ENCODE peak calls at places on chromosomes 3 and 15, in six cellular contexts. E, S, L, A, Q and K are unnamed samples.

GRCh38 chr3:179766416-179767133 is 113.7 kb downstream of the USP13 start:
- DNase-seq in E (no peak), S (no peak), L (no peak), A (no peak), Q (no peak), K (no peak)

GRCh38 chr3:123949606-123950005 is 11.4 kb downstream of the CCDC14 start:
- DNase-seq in E (no peak), S (no peak), L (no peak), A (no peak), Q (no peak), K (no peak)

GRCh38 chr3:31008986-31009385 is 114.5 kb upstream of the GADL1 start:
- DNase-seq in E (no peak), S (no peak), L (no peak), A (no peak), Q (no peak), K (no peak)

GRCh38 chr3:9206287-9206686 is 43.2 kb downstream of the SRGAP3 start:
- DNase-seq in E (no peak), S (no peak), L (no peak), A (no peak), Q (no peak), K (no peak)

GRCh38 chr3:180161770-180162169 is 125.0 kb upstream of the PEX5L start:
- DNase-seq in E (no peak), S (no peak), L (no peak), A (no peak), Q (no peak), K (no peak)

GRCh38 chr15:87860743-87861142 is 395.8 kb downstream of the NTRK3 start:
- DNase-seq in E (no peak), S (no peak), L (no peak), A (no peak), Q (no peak), K (no peak)

GRCh38 chr3:10345911-10346310 is 25.0 kb upstream of the SEC13 start:
- DNase-seq in E (no peak), S (no peak), L (no peak), A (no peak), Q (no peak), K (no peak)

GRCh38 chr3:134372405-134373277 is 1.6 kb downstream of the AMOTL2 start:
- DNase-seq in E (no peak), S (no peak), L (peak; percentile 56), A (peak; percentile 33), Q (no peak), K (no peak)

GRCh38 chr3:69568458-69568857 is 170.8 kb upstream of the MITF start:
- DNase-seq in E (no peak), S (no peak), L (no peak), A (peak; percentile 80), Q (no peak), K (no peak)

GRCh38 chr15:68400066-68400456 is 31.9 kb downstream of the ITGA11 start:
- DNase-seq in E (no peak), S (no peak), L (no peak), A (no peak), Q (peak; percentile 86), K (no peak)

GRCh38 chr15:74584204-74584603 is 31.4 kb upstream of the CLK3 start:
- DNase-seq in E (no peak), S (no peak), L (no peak), A (no peak), Q (no peak), K (no peak)

GRCh38 chr3:7410782-7411181 is 549.9 kb downstream of the GRM7 start:
- DNase-seq in E (no peak), S (no peak), L (no peak), A (peak; percentile 3), Q (no peak), K (no peak)

GRCh38 chr3:7401418-7401817 is 540.5 kb downstream of the GRM7 start:
- DNase-seq in E (no peak), S (no peak), L (no peak), A (no peak), Q (no peak), K (no peak)

DNA sequence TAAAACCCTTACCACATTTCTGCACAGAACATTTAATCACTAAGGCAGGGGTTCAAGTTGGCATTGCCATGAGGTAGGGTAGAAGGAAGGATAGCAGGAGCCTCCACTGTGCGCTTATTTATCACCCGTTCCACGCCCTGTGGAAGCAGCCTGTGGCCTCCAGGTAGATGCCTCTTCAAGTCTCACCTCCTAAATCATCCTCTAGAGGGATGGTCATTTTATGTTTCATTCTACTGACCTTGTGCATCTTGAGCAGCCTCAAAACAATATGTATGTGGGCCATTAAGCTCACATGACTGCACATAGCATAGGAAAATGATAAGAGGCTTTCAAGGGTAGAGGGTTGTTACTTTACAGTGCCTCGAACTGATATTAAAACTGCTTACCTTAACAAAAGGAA is 546.2 kb downstream of the GRM7 start:
- DNase-seq in E (no peak), S (no peak), L (no peak), A (no peak), Q (peak; percentile 7), K (no peak)
- TF ChIP-seq CTCF in E (no peak), S (no peak), L (no peak), A (no peak), Q (no peak), K (no peak)

DNA sequence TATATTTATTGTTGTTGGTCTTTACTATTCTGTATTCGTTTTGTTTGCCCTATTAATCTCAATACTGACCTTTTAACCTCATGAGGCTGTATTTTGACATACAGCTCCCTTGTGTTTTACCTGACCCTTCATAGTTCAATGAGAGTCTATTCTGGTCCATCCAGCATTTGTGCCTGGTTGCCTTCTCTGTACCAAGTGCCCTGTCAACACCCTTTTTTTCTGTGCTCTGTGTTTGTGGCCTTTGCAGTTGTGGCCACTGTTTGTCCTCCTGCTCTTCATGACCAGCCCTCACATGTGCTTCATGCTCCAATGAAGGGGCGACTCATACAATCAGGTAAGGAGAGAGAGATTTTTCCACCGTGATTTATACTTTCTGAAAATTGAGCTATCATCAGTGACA is 368.2 kb downstream of the IL20RB start:
- DNase-seq in E (no peak), S (no peak), L (no peak), A (no peak), Q (no peak), K (no peak)
- H3K27ac ChIP-seq in E (no peak overlapping the region), S (no peak overlapping the region), L (no peak overlapping the region), A (peak overlapping the region; percentile 53), Q (no peak overlapping the region), K (no peak overlapping the region)

DNA sequence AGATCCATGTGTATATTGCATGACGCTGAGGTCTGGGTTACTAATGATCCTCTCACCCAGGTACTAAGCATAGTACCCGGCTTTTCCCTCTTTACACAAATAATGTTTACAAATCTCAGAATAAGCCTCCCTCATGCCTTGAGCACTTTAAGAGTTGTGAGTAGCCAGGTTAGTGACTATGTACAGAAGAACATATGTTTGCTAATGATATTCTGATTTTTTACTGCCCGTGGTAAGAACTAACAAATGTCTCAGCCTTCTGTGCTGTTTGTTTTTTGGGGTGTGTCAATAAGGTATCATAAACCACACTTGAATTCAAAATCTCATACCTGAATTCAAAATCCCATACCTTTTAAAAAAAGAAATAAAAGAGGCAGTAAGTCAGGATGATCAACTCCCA is 59.5 kb downstream of the ABCC5 start:
- DNase-seq in E (no peak), S (no peak), L (no peak), A (no peak), Q (no peak), K (no peak)
- TF ChIP-seq CTCF in E (no peak), S (no peak), L (no peak), A (no peak), Q (no peak), K (no peak)

DNA sequence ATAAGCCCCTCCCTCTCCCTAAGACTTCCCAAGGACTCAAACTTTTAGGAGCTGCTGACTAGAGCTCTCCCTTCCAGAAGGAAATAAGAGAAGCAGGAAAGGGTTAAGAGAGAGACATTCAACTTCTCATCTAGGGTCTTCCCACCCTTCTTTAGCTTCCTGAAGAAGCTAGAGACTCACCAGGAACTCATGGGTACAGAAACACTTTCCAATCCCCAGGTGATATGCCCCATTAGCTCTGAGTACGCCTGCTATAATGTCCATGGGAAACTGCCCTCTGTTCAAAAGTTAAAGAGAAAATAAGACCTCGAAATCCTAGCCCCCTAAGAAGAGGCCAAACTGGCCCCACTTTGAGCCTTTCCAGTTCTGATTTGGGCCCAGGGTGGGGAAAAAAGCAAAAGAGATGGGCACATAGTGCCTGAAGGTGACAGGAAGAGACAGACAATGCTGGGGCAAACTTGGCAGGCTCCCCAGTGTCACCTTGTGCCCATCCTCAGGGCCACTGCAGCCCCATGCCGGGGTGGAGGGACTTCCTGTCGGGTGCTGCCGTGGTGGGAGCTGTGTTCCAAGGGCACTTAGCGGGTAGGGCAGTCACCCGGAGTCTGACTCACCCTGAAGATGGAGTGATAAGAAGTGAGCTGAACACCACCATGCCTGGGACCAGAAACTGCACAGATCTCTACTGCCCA is 29.5 kb downstream of the CCDC12 start:
- DNase-seq in E (peak; percentile 70), S (no peak), L (no peak), A (no peak), Q (no peak), K (peak; percentile 71)
- H3K27ac ChIP-seq in E (peak overlapping the region; percentile 45), S (no peak overlapping the region), L (peak overlapping the region; percentile 75), A (peak overlapping the region; percentile 84), Q (peak overlapping the region; percentile 97), K (peak overlapping the region; percentile 64)

GRCh38 chr15:60932051-60932915 is 296.8 kb downstream of the RORA start:
- DNase-seq in E (no peak), S (peak; percentile 29), L (peak; percentile 64), A (peak; percentile 73), Q (peak; percentile 58), K (peak; percentile 29)
- TF ChIP-seq CTCF in E (no peak), S (peak; percentile 34), L (peak; percentile 15), A (peak; percentile 15), Q (peak; percentile 22), K (no peak)